ENCODE peak calls at places on chromosomes 12 and 14, in five cellular contexts. T is mucosa of descending colon, K is AG09319, Q is AG04450, H is MM.1S. E is an unnamed sample.
A peak's percentile ranks its signal among the peaks of the same experiment; 100 is the strongest.

GRCh38 chr14:36588119-36588518 is 5.7 kb upstream of the NKX2-8 start:
- DNase-seq in T (no peak), K (no peak), Q (no peak), H (no peak), E (no peak)

GRCh38 chr12:64385468-64385867 is 5.1 kb downstream of the C12orf56 start:
- DNase-seq in T (no peak), K (no peak), Q (no peak), H (no peak), E (peak; percentile 35)

GRCh38 chr12:95385246-95385645 is 88.7 kb upstream of the METAP2 start:
- DNase-seq in T (no peak), K (peak; percentile 72), Q (peak; percentile 18), H (no peak), E (no peak)

GRCh38 chr12:121120989-121121755 is 11.5 kb upstream of the P2RX7 start:
- DNase-seq in T (no peak), K (no peak), Q (no peak), H (no peak), E (no peak)

GRCh38 chr14:102979406-102979805 is 56.9 kb downstream of the AMN start:
- DNase-seq in T (no peak), K (no peak), Q (no peak), H (no peak), E (no peak)

GRCh38 chr12:5059358-5059757 is 15.7 kb downstream of the KCNA5 start:
- DNase-seq in T (no peak), K (no peak), Q (no peak), H (peak; percentile 79), E (no peak)

GRCh38 chr12:115132145-115132544 is 448.2 kb upstream of the TBX3 start:
- DNase-seq in T (no peak), K (peak; percentile 62), Q (no peak), H (no peak), E (no peak)

GRCh38 chr12:105382771-105383632 is 52.5 kb downstream of the C12orf75 start:
- DNase-seq in T (no peak), K (peak; percentile 40), Q (peak; percentile 34), H (peak; percentile 54), E (peak; percentile 25)

GRCh38 chr14:91241848-91242247 is 2.7 kb downstream of the GPR68 start:
- DNase-seq in T (peak; percentile 3), K (no peak), Q (no peak), H (no peak), E (no peak)

GRCh38 chr12:119842380-119842779 is 34.7 kb downstream of the CIT start:
- DNase-seq in T (no peak), K (no peak), Q (no peak), H (no peak), E (no peak)

GRCh38 chr14:49691031-49691430 is 1.9 kb upstream of the KLHDC1 start:
- DNase-seq in T (no peak), K (no peak), Q (no peak), H (no peak), E (no peak)

GRCh38 chr12:69881771-69882170 is 56.7 kb downstream of the MYRFL start:
- DNase-seq in T (no peak), K (no peak), Q (no peak), H (no peak), E (no peak)

GRCh38 chr14:77124345-77125274 is 17.0 kb downstream of the ZDHHC22 start:
- DNase-seq in T (peak; percentile 67), K (no peak), Q (no peak), H (no peak), E (no peak)

GRCh38 chr12:76030378-76031080 is 1.0 kb downstream of the PHLDA1 start:
- DNase-seq in T (peak; percentile 77), K (no peak), Q (no peak), H (peak; percentile 57), E (no peak)

GRCh38 chr12:101066489-101066888 is 143.5 kb downstream of the SLC5A8 start:
- DNase-seq in T (no peak), K (no peak), Q (no peak), H (no peak), E (no peak)

GRCh38 chr14:21268612-21269251 is 510 bp downstream of the HNRNPC start:
- DNase-seq in T (no peak), K (peak; percentile 36), Q (no peak), H (peak; percentile 26), E (no peak)

GRCh38 chr12:117343296-117343695 is 18.1 kb downstream of the NOS1 start:
- DNase-seq in T (no peak), K (no peak), Q (no peak), H (no peak), E (no peak)

GRCh38 chr12:72610854-72611358 is 338.7 kb downstream of the TRHDE start:
- DNase-seq in T (no peak), K (no peak), Q (no peak), H (no peak), E (no peak)

GRCh38 chr12:39369756-39370155 is 73.2 kb downstream of the KIF21A start:
- DNase-seq in T (no peak), K (no peak), Q (no peak), H (peak; percentile 78), E (no peak)

GRCh38 chr12:109932878-109933503 is 32.9 kb downstream of the TCHP start:
- DNase-seq in T (no peak), K (no peak), Q (no peak), H (no peak), E (no peak)

GRCh38 chr12:62659457-62660295 is 193.1 kb downstream of the MON2 start:
- DNase-seq in T (no peak), K (no peak), Q (no peak), H (no peak), E (no peak)

DNA sequence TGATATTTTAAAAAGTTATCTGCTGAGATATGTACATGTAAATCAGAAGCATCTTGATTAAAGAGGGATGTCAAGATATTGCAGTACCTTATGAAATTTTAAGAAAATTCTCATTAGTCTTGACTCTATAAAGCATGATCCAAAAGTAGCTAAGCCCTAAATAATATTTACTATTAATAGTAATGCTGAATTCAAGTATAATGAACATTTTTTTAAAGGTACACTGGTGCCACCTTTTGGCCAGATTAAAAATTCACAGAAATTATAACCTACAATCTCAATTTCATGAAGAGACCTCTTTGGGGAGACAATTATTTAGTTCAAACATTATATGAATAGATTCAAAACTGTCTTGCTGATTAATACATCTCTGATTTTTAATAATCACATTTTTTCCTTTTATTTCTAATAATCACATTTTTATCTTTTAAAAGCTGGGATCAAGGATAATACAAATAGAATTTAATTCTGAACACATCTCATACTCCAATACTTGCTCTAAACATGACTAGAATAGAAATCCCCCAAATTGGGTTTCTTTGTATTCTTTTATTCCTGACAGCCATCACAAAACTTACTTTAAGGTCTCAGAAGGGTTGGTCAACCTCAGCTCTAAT is 13.4 kb downstream of the AKAP5 start:
- DNase-seq in T (no peak), K (no peak), Q (no peak), H (no peak), E (no peak)
- TF ChIP-seq CTCF in T (no peak), K (peak; percentile 25), Q (peak; percentile 47), H (peak; percentile 18), E (peak; percentile 36)

GRCh38 chr14:61598980-61599379 is 96.3 kb upstream of the HIF1A start:
- DNase-seq in T (no peak), K (no peak), Q (no peak), H (peak; percentile 65), E (no peak)
- TF ChIP-seq CTCF in T (no peak), K (no peak), Q (no peak), H (no peak), E (no peak)

DNA sequence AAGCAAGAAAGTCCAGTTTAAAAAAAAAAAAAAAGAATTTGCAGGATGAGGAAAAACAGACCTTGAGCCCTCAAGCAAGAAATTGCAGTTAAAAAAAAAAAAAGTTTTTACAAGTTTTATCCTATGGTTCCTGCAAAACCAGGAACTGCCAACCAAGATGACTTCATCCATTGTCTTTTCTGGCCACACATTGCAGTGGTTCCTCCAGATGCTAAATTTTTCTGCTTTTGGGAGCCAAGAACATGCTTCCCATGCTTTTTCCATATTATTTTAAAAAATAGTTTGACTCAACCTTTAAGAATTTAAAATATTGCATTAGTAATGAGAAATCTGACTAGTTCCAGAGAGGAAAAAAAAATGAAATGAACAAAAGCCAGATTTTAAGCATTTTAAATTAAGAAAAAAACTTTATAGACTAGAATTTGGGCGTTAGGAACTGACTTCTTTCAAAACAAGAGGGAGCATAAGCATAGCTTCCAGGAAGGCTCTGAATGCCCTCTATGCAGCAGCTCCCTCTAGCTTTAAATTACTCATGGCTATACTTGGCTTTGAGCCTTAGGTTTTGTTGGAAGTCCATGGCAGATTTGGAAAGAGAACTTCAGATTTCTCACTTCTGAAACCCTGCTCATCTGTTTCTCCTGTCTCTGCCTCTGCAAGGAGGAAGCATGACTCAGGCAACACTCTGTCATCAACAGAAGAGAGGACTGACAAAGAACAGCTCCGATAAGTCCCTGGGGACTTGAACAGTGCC is 124.5 kb downstream of the GPR65 start:
- DNase-seq in T (no peak), K (no peak), Q (no peak), H (no peak), E (no peak)
- TF ChIP-seq CTCF in T (no peak), K (no peak), Q (no peak), H (no peak), E (no peak)

DNA sequence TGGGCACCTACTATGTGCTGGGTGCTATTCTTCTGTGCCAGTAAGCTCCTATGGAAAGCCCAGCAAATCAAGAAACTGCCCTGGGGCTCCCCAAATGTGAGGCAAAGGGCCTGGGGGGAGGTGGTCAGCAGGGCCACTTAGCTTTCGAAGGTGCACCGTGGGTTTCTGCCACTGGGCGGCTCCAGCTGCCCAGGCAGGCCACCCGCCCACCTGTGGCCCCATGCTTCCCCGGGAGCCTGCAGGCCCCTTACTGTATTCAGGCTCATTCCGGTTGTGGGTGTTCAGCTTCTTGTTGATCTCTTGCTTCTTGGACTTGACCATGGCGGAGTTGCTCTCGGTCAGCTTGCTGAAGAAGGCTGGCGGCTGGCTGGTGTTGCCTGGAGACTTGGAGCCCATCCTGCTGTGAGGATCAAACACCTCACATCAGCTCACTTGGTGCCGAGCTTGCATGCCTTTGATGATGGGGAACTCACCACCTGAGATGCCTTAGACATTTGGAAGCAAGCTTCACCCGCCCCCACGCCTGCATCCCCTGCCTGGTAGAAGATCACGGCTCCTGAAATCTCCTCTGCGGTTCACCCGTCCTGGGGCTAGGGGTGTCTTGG is 37.3 kb downstream of the RFLNA start:
- DNase-seq in T (no peak), K (no peak), Q (no peak), H (no peak), E (no peak)
- TF ChIP-seq CTCF in T (no peak), K (peak; percentile 14), Q (peak; percentile 29), H (no peak), E (peak; percentile 33)

GRCh38 chr14:104464907-104465306 is 114.7 kb upstream of the C14orf180 start:
- DNase-seq in T (no peak), K (no peak), Q (no peak), H (no peak), E (no peak)

GRCh38 chr14:104465482-104466390 is 113.8 kb upstream of the C14orf180 start:
- DNase-seq in T (no peak), K (no peak), Q (no peak), H (no peak), E (no peak)

GRCh38 chr14:104469591-104469990 is 110.0 kb upstream of the C14orf180 start:
- DNase-seq in T (no peak), K (no peak), Q (no peak), H (no peak), E (no peak)

GRCh38 chr14:104467236-104467635 is 112.3 kb upstream of the C14orf180 start:
- DNase-seq in T (no peak), K (no peak), Q (no peak), H (no peak), E (no peak)

GRCh38 chr14:104467641-104468040 is 111.9 kb upstream of the C14orf180 start:
- DNase-seq in T (no peak), K (no peak), Q (no peak), H (no peak), E (no peak)
- TF ChIP-seq CTCF in T (no peak), K (no peak), Q (no peak), H (no peak), E (no peak)

E was measured in epithelial cell of proximal tubule.